ENCODE peak calls at places on chromosome 10, in nine cellular contexts. P is fibroblast of gingiva; G is brain microvascular endothelial cell; S is T-helper 2 cell; R is activated T-cell treated with anti-CD3 and anti-CD28 coated beads for 1 hour; Z is NCI-H2029; M is kidney; V is activated CD4-positive, alpha-beta T cell treated with anti-CD3 and anti-CD28 coated beads for 48 hours; L is astrocyte of the cerebellum. Y is an unnamed sample.

GRCh38 chr10:484925-485661 is 204.4 kb downstream of the DIP2C start:
- DNase-seq in M (no peak), V (peak), L (no peak), P (no peak), S (no peak), Z (no peak), G (peak), R (no peak), Y (peak)

GRCh38 chr10:24857001-24857695 is 95.3 kb downstream of the PRTFDC1 start:
- DNase-seq in M (no peak), L (no peak), S (no peak), Z (no peak), R (no peak), V (no peak), P (no peak), G (no peak), Y (no peak)

GRCh38 chr10:71324743-71325142 is 5.7 kb downstream of the SLC29A3 start:
- DNase-seq in P (no peak), V (no peak), L (no peak), G (no peak), Z (no peak), M (peak), S (no peak), R (no peak), Y (no peak)

GRCh38 chr10:75091173-75091572 is 20.3 kb upstream of the SAMD8 start:
- DNase-seq in S (no peak), M (no peak), G (no peak), L (no peak), V (no peak), Z (no peak), R (no peak), P (no peak), Y (no peak)

GRCh38 chr10:65861249-65861648 is 1064.6 kb upstream of the LRRTM3 start:
- DNase-seq in M (no peak), Z (no peak), L (no peak), S (no peak), R (no peak), G (peak), P (no peak), V (no peak), Y (peak)

GRCh38 chr10:127578628-127579305 is 29.7 kb downstream of the NPS start:
- DNase-seq in P (no peak), G (no peak), L (no peak), Z (no peak), S (no peak), V (no peak), M (no peak), R (no peak), Y (no peak)

GRCh38 chr10:86658261-86658741 is 4.0 kb downstream of the OPN4 start:
- DNase-seq in L (no peak), Z (no peak), M (peak), P (no peak), V (no peak), S (no peak), G (no peak), R (no peak), Y (no peak)

GRCh38 chr10:71396714-71397339 is at the start of gene CDH23:
- DNase-seq in Z (no peak), L (no peak), S (no peak), M (peak), G (no peak), V (peak), R (no peak), P (no peak), Y (no peak)

GRCh38 chr10:118495499-118495898 is 99.9 kb downstream of the PRLHR start:
- DNase-seq in M (no peak), S (no peak), L (no peak), Z (no peak), R (no peak), V (no peak), G (no peak), P (no peak), Y (no peak)

GRCh38 chr10:21364196-21365114 is 161.0 kb downstream of the SKIDA1 start:
- DNase-seq in L (peak), G (peak), Z (no peak), P (peak), S (no peak), M (no peak), V (no peak), R (no peak), Y (peak)

GRCh38 chr10:70474780-70475179 is 3.8 kb upstream of the PALD1 start:
- DNase-seq in R (no peak), G (no peak), P (no peak), V (no peak), S (no peak), L (no peak), Z (no peak), M (no peak), Y (no peak)

GRCh38 chr10:97134983-97135382 is 50.8 kb downstream of the SLIT1 start:
- DNase-seq in R (no peak), M (peak), L (no peak), G (no peak), S (no peak), P (no peak), Z (no peak), V (no peak), Y (no peak)

GRCh38 chr10:129888784-129889616 is 75.1 kb downstream of the EBF3 start:
- DNase-seq in V (peak), S (peak), R (peak), P (no peak), L (no peak), Z (no peak), M (peak), G (peak), Y (no peak)

GRCh38 chr10:68253356-68253755 is 21.4 kb upstream of the ATOH7 start:
- DNase-seq in V (no peak), Z (no peak), M (no peak), S (no peak), R (no peak), P (no peak), G (no peak), L (no peak), Y (no peak)

GRCh38 chr10:69570050-69570816 is 3.0 kb downstream of the NEUROG3 start:
- DNase-seq in V (no peak), L (no peak), S (no peak), R (no peak), G (no peak), Z (no peak), M (no peak), P (no peak), Y (no peak)

GRCh38 chr10:68665841-68666240 is 55.2 kb upstream of the CCAR1 start:
- DNase-seq in V (no peak), L (peak), M (no peak), R (no peak), Z (no peak), G (peak), P (peak), S (no peak), Y (no peak)

GRCh38 chr10:88108115-88108610 is 244.7 kb downstream of the PTEN start:
- DNase-seq in L (no peak), S (no peak), M (no peak), G (no peak), R (no peak), P (no peak), Z (no peak), V (no peak), Y (no peak)

GRCh38 chr10:124917168-124917938 is 24.6 kb upstream of the ZRANB1 start:
- DNase-seq in G (peak), M (peak), Z (no peak), S (peak), R (peak), L (no peak), V (peak), P (peak), Y (peak)

GRCh38 chr10:96858706-96859050 is 26.6 kb downstream of the LCOR start:
- DNase-seq in P (no peak), Z (no peak), M (no peak), R (no peak), L (no peak), G (no peak), S (no peak), V (no peak), Y (no peak)

GRCh38 chr10:122172311-122173008 is 98.6 kb upstream of the BTBD16 start:
- DNase-seq in V (no peak), L (no peak), Z (no peak), P (no peak), S (no peak), G (no peak), R (no peak), M (no peak), Y (no peak)

GRCh38 chr10:14244801-14245211 is 85.9 kb downstream of the FRMD4A start:
- DNase-seq in M (no peak), V (no peak), S (no peak), R (no peak), L (peak), G (peak), P (no peak), Z (no peak), Y (peak)

GRCh38 chr10:12483996-12484944 is 134.9 kb downstream of the CAMK1D start:
- DNase-seq in G (no peak), Z (peak), L (no peak), R (no peak), M (no peak), P (no peak), S (no peak), V (no peak), Y (no peak)

GRCh38 chr10:14474656-14475055 is 143.9 kb upstream of the FRMD4A start:
- DNase-seq in M (no peak), G (no peak), P (no peak), L (no peak), R (no peak), V (no peak), Z (no peak), S (no peak), Y (peak)

GRCh38 chr10:78362406-78363022 is 328.9 kb downstream of the RPS24 start:
- DNase-seq in G (peak), V (peak), L (no peak), S (no peak), Z (no peak), P (peak), M (no peak), R (no peak), Y (no peak)

GRCh38 chr10:28592953-28593352 is 60.0 kb downstream of the WAC start:
- DNase-seq in Z (no peak), S (no peak), R (no peak), V (no peak), G (peak), P (peak), M (no peak), L (no peak), Y (peak)

GRCh38 chr10:49377256-49377655 is 18.6 kb downstream of the DRGX start:
- DNase-seq in L (no peak), G (no peak), R (no peak), S (no peak), P (no peak), V (no peak), M (no peak), Z (no peak), Y (no peak)

Y was measured in astrocyte of the spinal cord.